ENCODE peak calls at places on chromosome 1, in ten cellular contexts. B is adipocyte, C is tibial artery, S is cardiac muscle cell, V is Caco-2, O is endodermal cell, F is psoas muscle, X is upper lobe of right lung, Y is HAP-1, R is IMR-90. U is an unnamed sample.

GRCh38 chr1:93635614-93636543 is 45.8 kb downstream of the BCAR3 start:
- DNase-seq in V (no peak), B (no peak), F (no peak), R (no peak), Y (no peak), S (no peak), O (peak), C (no peak), X (no peak), U (no peak)

GRCh38 chr1:182839209-182840065 is at the start of gene DHX9:
- DNase-seq in R (peak), X (peak), B (peak), C (peak), V (peak), Y (peak), S (peak), F (peak), O (peak), U (peak)

GRCh38 chr1:91791691-91792392 is 94.1 kb downstream of the TGFBR3 start:
- DNase-seq in S (no peak), V (no peak), Y (no peak), C (no peak), R (no peak), X (no peak), O (no peak), B (no peak), F (no peak), U (no peak)

GRCh38 chr1:65939187-65939586 is 146.5 kb downstream of the PDE4B start:
- DNase-seq in B (no peak), R (no peak), V (no peak), X (no peak), O (no peak), Y (no peak), F (no peak), S (no peak), C (no peak), U (no peak)

GRCh38 chr1:116377564-116378529 is 4.8 kb downstream of the ATP1A1 start:
- DNase-seq in X (no peak), V (no peak), O (no peak), S (peak), R (peak), F (peak), Y (peak), B (peak), C (peak), U (no peak)

GRCh38 chr1:94863297-94863911 is 43.2 kb downstream of the SLC44A3 start:
- DNase-seq in Y (no peak), S (peak), X (no peak), R (peak), F (no peak), C (no peak), B (peak), O (no peak), V (no peak), U (no peak)

GRCh38 chr1:6275826-6276764 is 15.2 kb upstream of the GPR153 start:
- DNase-seq in B (peak), Y (no peak), X (no peak), C (peak), O (peak), V (no peak), S (peak), R (peak), F (peak), U (no peak)

GRCh38 chr1:205670143-205670431 is 10.2 kb downstream of the SLC45A3 start:
- DNase-seq in B (no peak), R (no peak), O (no peak), C (no peak), X (no peak), S (no peak), V (no peak), F (no peak), Y (no peak), U (no peak)

GRCh38 chr1:224212618-224213037 is 29.6 kb downstream of the DEGS1 start:
- DNase-seq in V (peak), O (no peak), Y (no peak), F (peak), S (no peak), R (no peak), B (no peak), C (no peak), X (no peak), U (no peak)

GRCh38 chr1:48853006-48853405 is 76.3 kb upstream of the BEND5 start:
- DNase-seq in V (no peak), Y (no peak), S (peak), O (no peak), X (no peak), R (peak), F (no peak), C (no peak), B (peak), U (peak)

GRCh38 chr1:117038236-117038635 is 21.9 kb upstream of the TTF2 start:
- DNase-seq in C (no peak), F (no peak), X (no peak), S (no peak), O (no peak), Y (no peak), R (no peak), V (no peak), B (no peak), U (no peak)

GRCh38 chr1:117735045-117735992 is 129.5 kb downstream of the TENT5C start:
- DNase-seq in O (no peak), Y (no peak), R (peak), X (no peak), C (no peak), V (no peak), S (peak), F (no peak), B (peak), U (no peak)

GRCh38 chr1:96416111-96416595 is 305.4 kb upstream of the PTBP2 start:
- DNase-seq in F (peak), S (peak), X (no peak), B (peak), Y (no peak), R (peak), V (no peak), O (no peak), C (peak), U (peak)

GRCh38 chr1:234934611-234935033 is 194.0 kb downstream of the TOMM20 start:
- DNase-seq in S (peak), R (peak), X (no peak), Y (no peak), B (peak), O (no peak), V (no peak), F (no peak), C (no peak), U (no peak)

GRCh38 chr1:69913967-69914366 is 291.4 kb downstream of the LRRC40 start:
- DNase-seq in F (no peak), S (peak), X (no peak), R (peak), O (no peak), C (no peak), Y (no peak), V (no peak), B (peak), U (no peak)

GRCh38 chr1:154867841-154868610 is 2.1 kb downstream of the KCNN3 start:
- DNase-seq in F (no peak), X (peak), R (no peak), C (no peak), V (no peak), Y (no peak), B (no peak), S (no peak), O (peak), U (no peak)
- H3K4me3 ChIP-seq in F (peak), X (peak), R (no peak), C (no peak), V (no peak), Y (peak), B (no peak), S (no peak), O (peak), U (no peak)

DNA sequence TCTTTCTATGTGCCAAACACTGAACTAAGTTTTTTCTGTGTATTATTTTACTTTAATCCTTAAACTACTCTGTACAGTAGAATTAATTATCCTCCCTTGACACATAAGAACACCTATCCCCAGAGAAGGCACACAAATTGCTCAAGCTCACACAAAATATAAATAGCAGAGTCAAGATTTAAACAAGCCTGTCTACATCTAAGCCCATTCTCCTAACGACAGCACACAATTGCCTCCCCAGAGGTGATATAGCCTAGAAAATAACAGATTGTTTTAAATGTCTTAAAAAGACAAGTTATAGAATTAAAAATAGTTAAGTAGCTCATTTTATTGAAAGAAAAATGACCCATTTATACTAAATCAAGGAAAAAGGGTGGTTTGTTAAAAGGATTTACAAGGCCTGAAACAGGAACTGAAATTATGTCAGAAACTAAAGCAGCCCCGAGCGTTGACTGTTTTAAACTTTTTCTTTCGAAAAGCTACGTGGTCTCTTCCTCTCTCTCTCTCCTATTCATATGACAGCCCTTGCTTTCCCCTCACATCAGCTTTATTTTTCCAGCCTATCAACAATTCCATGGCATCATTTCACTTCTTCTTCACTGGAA is 30.5 kb downstream of the TNFSF18 start:
- DNase-seq in B (no peak), Y (no peak), R (no peak), S (no peak), C (no peak), V (no peak), F (no peak), O (no peak), X (no peak), U (no peak)
- H3K4me3 ChIP-seq in B (no peak), Y (no peak), R (no peak), S (no peak), C (no peak), V (no peak), F (no peak), O (no peak), X (no peak), U (no peak)

DNA sequence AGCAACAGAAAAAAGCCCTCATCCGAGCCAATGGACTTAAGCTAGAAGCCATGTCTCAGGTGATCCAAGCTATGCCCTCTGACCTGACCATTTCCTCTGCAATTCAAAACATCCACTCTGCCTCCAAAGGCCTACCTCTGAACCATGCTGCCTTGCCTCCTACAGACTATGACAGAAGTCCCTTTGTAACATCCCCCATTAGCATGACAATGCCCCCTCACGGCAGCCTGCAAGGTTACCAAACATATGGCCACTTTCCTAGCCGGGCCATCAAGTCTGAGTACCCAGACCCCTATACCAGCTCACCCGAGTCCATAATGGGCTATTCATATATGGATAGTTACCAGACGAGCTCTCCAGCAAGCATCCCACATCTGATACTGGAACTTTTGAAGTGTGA is 20.7 kb downstream of the NR5A2 start:
- DNase-seq in F (no peak), X (no peak), B (no peak), C (no peak), Y (peak), S (no peak), V (no peak), R (no peak), O (peak), U (no peak)
- H3K4me3 ChIP-seq in F (no peak), X (no peak), B (no peak), C (no peak), Y (no peak), S (no peak), V (no peak), R (no peak), O (no peak), U (no peak)

DNA sequence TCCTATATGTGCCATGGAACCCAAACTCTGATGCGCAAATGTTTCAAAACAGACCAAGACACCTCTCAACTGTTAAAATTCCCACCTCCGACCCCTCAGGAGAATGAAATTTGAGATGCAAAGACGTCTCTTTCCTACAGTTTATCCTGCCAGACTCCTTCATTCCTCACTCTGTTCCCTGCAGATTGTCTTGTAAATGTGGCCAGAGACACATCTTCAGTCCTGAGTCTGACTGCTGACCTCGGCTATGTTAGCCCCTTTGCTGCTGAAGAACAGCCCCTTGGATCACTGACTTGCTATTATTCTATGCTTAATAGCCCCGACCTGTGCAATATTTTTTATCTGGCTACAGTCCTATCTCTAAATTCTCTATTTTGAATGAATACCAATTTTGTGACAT is 16.5 kb upstream of the ESRRG start:
- DNase-seq in R (no peak), X (no peak), O (no peak), S (no peak), C (no peak), B (no peak), V (no peak), F (no peak), Y (peak), U (no peak)
- H3K4me3 ChIP-seq in R (no peak), X (no peak), O (no peak), S (no peak), C (no peak), B (no peak), V (no peak), F (no peak), Y (no peak), U (no peak)

GRCh38 chr1:47023268-47024137 is at the start of gene CYP4X1:
- DNase-seq in X (peak), B (no peak), F (peak), V (no peak), R (no peak), S (peak), Y (no peak), O (peak), C (no peak), U (no peak)
- H3K4me3 ChIP-seq in X (peak), B (peak), F (peak), V (peak), R (no peak), S (peak), Y (no peak), O (peak), C (peak), U (peak)

DNA sequence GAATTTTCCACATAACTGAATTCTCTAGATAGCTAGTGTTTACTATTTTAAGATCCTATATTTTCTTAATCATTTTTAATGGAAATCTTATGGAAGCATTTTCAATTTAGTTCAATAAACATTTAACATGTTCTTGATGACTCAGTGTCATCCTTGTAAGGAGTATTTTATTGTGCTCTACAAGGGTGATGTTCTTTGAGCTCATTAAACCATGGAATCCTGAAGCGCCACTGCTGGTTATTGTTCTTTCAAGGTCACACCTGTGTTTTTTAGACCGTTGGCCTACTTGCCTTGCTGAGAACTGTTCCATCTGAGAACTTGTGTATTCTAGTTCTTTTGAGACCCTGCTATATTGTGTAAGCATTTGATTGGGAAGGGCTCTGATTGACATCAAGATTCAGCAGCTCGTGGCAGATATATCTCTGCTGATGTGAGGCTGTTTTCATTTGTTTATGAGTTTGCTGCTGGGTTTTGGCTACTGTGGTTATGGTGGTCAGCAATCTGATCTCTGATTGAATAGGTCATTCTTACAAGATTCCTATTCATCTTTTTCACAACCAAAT is 132.0 kb downstream of the GIPC2 start:
- DNase-seq in X (no peak), B (no peak), Y (no peak), R (no peak), S (no peak), C (no peak), V (no peak), O (no peak), F (no peak), U (no peak)
- H3K4me3 ChIP-seq in X (no peak), B (no peak), Y (no peak), R (no peak), S (no peak), C (no peak), V (no peak), O (no peak), F (no peak), U (no peak)

GRCh38 chr1:61642475-61643232 is 82.3 kb downstream of the TM2D1 start:
- DNase-seq in X (no peak), S (no peak), Y (no peak), R (no peak), C (no peak), B (no peak), O (peak), F (no peak), V (peak), U (no peak)

GRCh38 chr1:61639937-61640336 is 85.0 kb downstream of the TM2D1 start:
- DNase-seq in C (no peak), R (no peak), F (no peak), V (no peak), Y (no peak), B (no peak), O (no peak), S (no peak), X (no peak), U (no peak)

GRCh38 chr1:61640531-61641125 is 84.3 kb downstream of the TM2D1 start:
- DNase-seq in B (no peak), R (no peak), F (peak), X (no peak), Y (no peak), S (no peak), O (no peak), C (no peak), V (no peak), U (no peak)

GRCh38 chr1:61641578-61642336 is 83.2 kb downstream of the TM2D1 start:
- DNase-seq in B (peak), Y (peak), V (peak), C (peak), F (peak), X (peak), S (peak), O (peak), R (peak), U (peak)

GRCh38 chr1:61641171-61641570 is 83.8 kb downstream of the TM2D1 start:
- DNase-seq in B (no peak), V (no peak), S (peak), F (no peak), R (no peak), O (no peak), C (no peak), Y (no peak), X (no peak), U (no peak)
- H3K4me3 ChIP-seq in B (peak), V (no peak), S (no peak), F (peak), R (no peak), O (no peak), C (peak), Y (no peak), X (peak), U (no peak)

GRCh38 chr1:221169447-221169889 is 290.2 kb downstream of the HLX start:
- DNase-seq in V (no peak), F (no peak), S (peak), R (peak), O (peak), X (no peak), Y (peak), C (no peak), B (peak), U (no peak)
- H3K4me3 ChIP-seq in V (no peak), F (no peak), S (no peak), R (no peak), O (no peak), X (no peak), Y (no peak), C (no peak), B (no peak), U (no peak)

GRCh38 chr1:86502721-86503430 is 34.1 kb downstream of the CLCA1 start:
- DNase-seq in X (no peak), C (no peak), F (no peak), R (no peak), V (peak), Y (no peak), B (no peak), S (peak), O (peak), U (peak)
- H3K4me3 ChIP-seq in X (no peak), C (peak), F (peak), R (no peak), V (peak), Y (no peak), B (no peak), S (no peak), O (peak), U (peak)

GRCh38 chr1:23776198-23776597 is 2.0 kb upstream of the PITHD1 start:
- DNase-seq in C (no peak), R (no peak), X (no peak), B (no peak), O (no peak), Y (no peak), F (no peak), V (no peak), S (no peak), U (no peak)

GRCh38 chr1:23774174-23774880 is 3.9 kb upstream of the PITHD1 start:
- DNase-seq in Y (no peak), O (no peak), C (no peak), R (no peak), B (no peak), V (no peak), X (peak), S (no peak), F (no peak), U (no peak)

GRCh38 chr1:23772854-23773242 is 5.4 kb upstream of the PITHD1 start:
- DNase-seq in X (no peak), V (no peak), C (no peak), S (no peak), B (no peak), O (no peak), R (no peak), F (no peak), Y (no peak), U (no peak)

GRCh38 chr1:23768733-23769132 is 9.5 kb upstream of the PITHD1 start:
- DNase-seq in V (no peak), X (no peak), Y (no peak), F (no peak), S (no peak), B (no peak), R (no peak), O (no peak), C (no peak), U (no peak)

GRCh38 chr1:23772049-23772853 is 6.0 kb upstream of the PITHD1 start:
- DNase-seq in Y (peak), S (peak), C (peak), F (peak), V (peak), X (peak), O (peak), B (peak), R (peak), U (peak)
- H3K4me3 ChIP-seq in Y (no peak), S (no peak), C (no peak), F (no peak), V (no peak), X (no peak), O (no peak), B (no peak), R (no peak), U (no peak)

U was measured in RWPE2.